ENCODE peak calls at places on chromosomes 13 and 19, in nine cellular contexts. X, U, L, A, B, M, H, O and E are unnamed samples.

GRCh38 chr13:45989607-45990006 is 62.9 kb downstream of the ZC3H13 start:
- DNase-seq in X (peak), U (no peak), L (no peak), A (no peak), B (peak), M (no peak), H (peak), O (no peak), E (no peak)

GRCh38 chr19:47309608-47310007 is at the start of gene C5AR1:
- DNase-seq in X (no peak), U (no peak), L (no peak), A (peak), B (no peak), M (no peak), H (no peak), O (no peak), E (no peak)

GRCh38 chr13:94218537-94218936 is 260.9 kb downstream of the DCT start:
- DNase-seq in X (no peak), U (no peak), L (no peak), A (no peak), B (no peak), M (no peak), H (no peak), O (no peak), E (no peak)

GRCh38 chr13:80309926-80310325 is 31.0 kb downstream of the SPRY2 start:
- DNase-seq in X (no peak), U (no peak), L (no peak), A (no peak), B (no peak), M (no peak), H (no peak), O (no peak), E (no peak)

GRCh38 chr13:20825476-20825875 is 51.7 kb upstream of the EEF1AKMT1 start:
- DNase-seq in X (no peak), U (no peak), L (no peak), A (no peak), B (peak), M (no peak), H (no peak), O (no peak), E (no peak)

GRCh38 chr13:43664700-43665191 is 122.0 kb downstream of the ENOX1 start:
- DNase-seq in X (peak), U (no peak), L (no peak), A (no peak), B (peak), M (no peak), H (peak), O (no peak), E (no peak)

GRCh38 chr13:32087955-32088747 is 56.6 kb downstream of the FRY start:
- DNase-seq in X (no peak), U (no peak), L (no peak), A (no peak), B (peak), M (no peak), H (no peak), O (no peak), E (no peak)

GRCh38 chr19:35161434-35161743 is 6.9 kb downstream of the FXYD5 start:
- DNase-seq in X (no peak), U (no peak), L (no peak), A (no peak), B (no peak), M (no peak), H (no peak), O (no peak), E (no peak)

GRCh38 chr13:62747629-62748028 is 1332.0 kb upstream of the PCDH20 start:
- DNase-seq in X (no peak), U (no peak), L (no peak), A (no peak), B (no peak), M (no peak), H (no peak), O (no peak), E (no peak)

GRCh38 chr19:6241680-6242079 is 38.1 kb downstream of the MLLT1 start:
- DNase-seq in X (no peak), U (no peak), L (no peak), A (peak), B (no peak), M (no peak), H (no peak), O (no peak), E (no peak)

GRCh38 chr13:36288794-36289391 is 8.7 kb downstream of the CCDC169 start:
- DNase-seq in X (no peak), U (no peak), L (no peak), A (no peak), B (no peak), M (no peak), H (no peak), O (no peak), E (no peak)

GRCh38 chr19:33362508-33363228 is 10.8 kb upstream of the CEBPG start:
- DNase-seq in X (no peak), U (no peak), L (no peak), A (no peak), B (no peak), M (no peak), H (no peak), O (no peak), E (no peak)

GRCh38 chr19:40799558-40800338 is 757 bp downstream of the EGLN2 start:
- DNase-seq in X (no peak), U (no peak), L (no peak), A (no peak), B (no peak), M (no peak), H (no peak), O (no peak), E (no peak)

GRCh38 chr13:75454497-75454896 is 27.5 kb downstream of the TBC1D4 start:
- DNase-seq in X (no peak), U (no peak), L (no peak), A (no peak), B (no peak), M (no peak), H (no peak), O (no peak), E (no peak)

GRCh38 chr13:31073859-31074718 is 87.6 kb downstream of the HSPH1 start:
- DNase-seq in X (no peak), U (no peak), L (no peak), A (no peak), B (peak), M (no peak), H (peak), O (no peak), E (no peak)

GRCh38 chr13:59088716-59089115 is 1075.0 kb downstream of the DIAPH3 start:
- DNase-seq in X (no peak), U (no peak), L (no peak), A (no peak), B (peak), M (no peak), H (peak), O (no peak), E (no peak)

GRCh38 chr13:97212540-97213146 is 9.5 kb upstream of the MBNL2 start:
- DNase-seq in X (no peak), U (no peak), L (no peak), A (peak), B (peak), M (no peak), H (peak), O (no peak), E (no peak)

GRCh38 chr19:1527650-1528309 is 3.9 kb downstream of the PLK5 start:
- DNase-seq in X (no peak), U (no peak), L (no peak), A (no peak), B (no peak), M (no peak), H (no peak), O (no peak), E (no peak)

GRCh38 chr19:55116232-55117062 is 990 bp downstream of the PPP1R12C start:
- DNase-seq in X (no peak), U (peak), L (peak), A (peak), B (peak), M (peak), H (peak), O (peak), E (no peak)

GRCh38 chr13:25046985-25047660 is 48.8 kb upstream of the PABPC3 start:
- DNase-seq in X (no peak), U (no peak), L (no peak), A (peak), B (peak), M (no peak), H (peak), O (no peak), E (no peak)

GRCh38 chr19:15836595-15837398 is 21.3 kb upstream of the OR10H1 start:
- DNase-seq in X (peak), U (peak), L (peak), A (peak), B (peak), M (peak), H (peak), O (peak), E (peak)

GRCh38 chr13:45607931-45608330 is 7.6 kb downstream of the ERICH6B start:
- DNase-seq in X (no peak), U (no peak), L (no peak), A (no peak), B (no peak), M (no peak), H (no peak), O (no peak), E (no peak)

GRCh38 chr13:48292650-48293049 is 10.9 kb upstream of the RB1 start:
- DNase-seq in X (no peak), U (no peak), L (no peak), A (no peak), B (no peak), M (no peak), H (no peak), O (no peak), E (no peak)

GRCh38 chr13:75101997-75102720 is 379.8 kb downstream of the TBC1D4 start:
- DNase-seq in X (no peak), U (no peak), L (no peak), A (no peak), B (peak), M (no peak), H (no peak), O (no peak), E (no peak)

GRCh38 chr13:32300406-32300805 is 14.8 kb downstream of the ZAR1L start:
- DNase-seq in X (no peak), U (no peak), L (no peak), A (no peak), B (no peak), M (no peak), H (no peak), O (no peak), E (no peak)

GRCh38 chr19:2573916-2574315 is 98.0 kb downstream of the GADD45B start:
- DNase-seq in X (no peak), U (no peak), L (no peak), A (no peak), B (no peak), M (no peak), H (no peak), O (no peak), E (no peak)

GRCh38 chr13:45747071-45747470 is 45.0 kb downstream of the CBY2 start:
- DNase-seq in X (no peak), U (no peak), L (no peak), A (no peak), B (no peak), M (no peak), H (no peak), O (no peak), E (no peak)

GRCh38 chr13:81602236-81602635 is 1261.3 kb upstream of the SPRY2 start:
- DNase-seq in X (no peak), U (no peak), L (no peak), A (no peak), B (peak), M (no peak), H (no peak), O (no peak), E (no peak)

GRCh38 chr19:13974073-13974472 is 21.8 kb downstream of the DCAF15 start:
- DNase-seq in X (no peak), U (no peak), L (no peak), A (no peak), B (peak), M (no peak), H (no peak), O (peak), E (no peak)

GRCh38 chr13:51502206-51502651 is 49.4 kb upstream of the INTS6 start:
- DNase-seq in X (no peak), U (no peak), L (no peak), A (no peak), B (peak), M (no peak), H (no peak), O (no peak), E (no peak)

GRCh38 chr19:46385636-46386035 is 27.7 kb downstream of the CCDC8 start:
- DNase-seq in X (no peak), U (no peak), L (no peak), A (no peak), B (no peak), M (no peak), H (no peak), O (no peak), E (no peak)

GRCh38 chr13:107866666-107867623 is 348.4 kb downstream of the LIG4 start:
- DNase-seq in X (no peak), U (no peak), L (no peak), A (peak), B (peak), M (no peak), H (no peak), O (no peak), E (no peak)

GRCh38 chr19:39154626-39155100 is 29.1 kb downstream of the PAK4 start:
- DNase-seq in X (no peak), U (no peak), L (no peak), A (no peak), B (no peak), M (no peak), H (no peak), O (no peak), E (no peak)

GRCh38 chr19:6536138-6536671 is 5.4 kb downstream of the TNFSF9 start:
- DNase-seq in X (no peak), U (peak), L (peak), A (peak), B (peak), M (peak), H (peak), O (peak), E (no peak)

GRCh38 chr13:19634129-19634740 is 776 bp downstream of the MPHOSPH8 start:
- DNase-seq in X (no peak), U (no peak), L (no peak), A (peak), B (peak), M (no peak), H (peak), O (no peak), E (no peak)

GRCh38 chr19:3207466-3208242 is 16.8 kb upstream of the CELF5 start:
- DNase-seq in X (no peak), U (no peak), L (no peak), A (no peak), B (no peak), M (no peak), H (no peak), O (no peak), E (no peak)

GRCh38 chr13:42532561-42533335 is 41.2 kb upstream of the TNFSF11 start:
- DNase-seq in X (no peak), U (peak), L (no peak), A (no peak), B (no peak), M (no peak), H (no peak), O (no peak), E (no peak)

GRCh38 chr19:34667349-34668076 is 9.4 kb downstream of the SCGB2B2 start:
- DNase-seq in X (no peak), U (no peak), L (no peak), A (no peak), B (peak), M (no peak), H (no peak), O (no peak), E (no peak)

GRCh38 chr19:2145831-2146241 is 5.5 kb downstream of the AP3D1 start:
- DNase-seq in X (no peak), U (no peak), L (no peak), A (no peak), B (no peak), M (no peak), H (no peak), O (no peak), E (no peak)